ENCODE peak calls at places on chromosomes 12 and 14, in four cellular contexts. X is RWPE1, M is mammary epithelial cell, Q is osteocyte. B is an unnamed sample.

GRCh38 chr14:25516838-25517237 is 466.9 kb upstream of the STXBP6 start:
- DNase-seq in M (no peak), Q (no peak), X (no peak), B (no peak)

GRCh38 chr14:44616204-44616603 is 109.1 kb upstream of the FSCB start:
- DNase-seq in M (no peak), Q (no peak), X (no peak), B (no peak)

GRCh38 chr12:57092529-57092862 is 3.6 kb downstream of the NAB2 start:
- DNase-seq in Q (no peak), M (no peak), X (no peak), B (no peak)

GRCh38 chr14:57498035-57498434 is 4.4 kb upstream of the CCDC198 start:
- DNase-seq in Q (no peak), M (no peak), X (no peak), B (no peak)

GRCh38 chr14:75876526-75876925 is 105.3 kb downstream of the TGFB3 start:
- DNase-seq in X (no peak), M (peak; percentile 35), Q (no peak), B (no peak)

GRCh38 chr12:29043069-29043468 is 106.0 kb upstream of the FAR2 start:
- DNase-seq in M (no peak), Q (no peak), X (no peak), B (no peak)

GRCh38 chr12:70719672-70720420 is 82.6 kb upstream of the PTPRB start:
- DNase-seq in X (peak; percentile 28), M (peak; percentile 9), Q (no peak), B (no peak)

GRCh38 chr12:45560689-45561088 is 168.8 kb upstream of the ARID2 start:
- DNase-seq in Q (no peak), X (no peak), M (no peak), B (no peak)

GRCh38 chr12:106139422-106140141 is 828 bp upstream of the NUAK1 start:
- DNase-seq in X (peak; percentile 62), M (peak; percentile 66), Q (peak; percentile 94), B (peak; percentile 82)

GRCh38 chr14:58549358-58549757 is 88.4 kb upstream of the DACT1 start:
- DNase-seq in Q (no peak), X (no peak), M (peak; percentile 20), B (no peak)

GRCh38 chr12:102883204-102883799 is 33.7 kb downstream of the PAH start:
- DNase-seq in X (peak; percentile 40), Q (no peak), M (peak; percentile 16), B (peak; percentile 75)

GRCh38 chr12:119444462-119445044 is 110.0 kb downstream of the CCDC60 start:
- DNase-seq in X (peak; percentile 38), Q (no peak), M (peak; percentile 3), B (no peak)

GRCh38 chr12:60693019-60693626 is 1097.3 kb downstream of the SLC16A7 start:
- DNase-seq in X (no peak), M (peak; percentile 13), Q (no peak), B (no peak)

GRCh38 chr14:87430810-87431209 is 562.2 kb downstream of the GALC start:
- DNase-seq in Q (no peak), M (peak; percentile 87), X (peak; percentile 84), B (no peak)

GRCh38 chr12:25328082-25328712 is 77.5 kb upstream of the KRAS start:
- DNase-seq in X (peak; percentile 10), Q (no peak), M (peak; percentile 37), B (no peak)

GRCh38 chr12:50050410-50051280 is 6.8 kb upstream of the ASIC1 start:
- DNase-seq in Q (no peak), M (no peak), X (no peak), B (no peak)

GRCh38 chr12:119931402-119931801 is 54.3 kb upstream of the CIT start:
- DNase-seq in X (no peak), M (peak; percentile 24), Q (no peak), B (no peak)

GRCh38 chr12:100576311-100577036 is 3.0 kb downstream of the GAS2L3 start:
- DNase-seq in X (peak; percentile 69), Q (no peak), M (peak; percentile 86), B (no peak)

GRCh38 chr14:72540836-72541235 is 353.1 kb downstream of the DPF3 start:
- DNase-seq in Q (no peak), M (no peak), X (no peak), B (no peak)

GRCh38 chr14:20798318-20798717 is 4.3 kb downstream of the RNASE1 start:
- DNase-seq in Q (no peak), X (no peak), M (no peak), B (no peak)

GRCh38 chr12:100184549-100184948 is 16.1 kb upstream of the ACTR6 start:
- DNase-seq in Q (peak; percentile 25), M (no peak), X (no peak), B (no peak)

GRCh38 chr12:62530596-62530995 is 64.0 kb downstream of the MON2 start:
- DNase-seq in X (no peak), Q (no peak), M (no peak), B (no peak)

GRCh38 chr14:94548999-94549985 is 11.9 kb upstream of the SERPINA4 start:
- DNase-seq in Q (peak; percentile 90), M (peak; percentile 21), X (peak; percentile 58), B (peak; percentile 84)

GRCh38 chr12:66144796-66145754 is 14.5 kb upstream of the LLPH start:
- DNase-seq in X (peak; percentile 49), Q (no peak), M (peak; percentile 55), B (no peak)

GRCh38 chr12:42237052-42237852 is 796 bp downstream of the YAF2 start:
- DNase-seq in X (peak; percentile 50), M (peak; percentile 73), Q (peak; percentile 89), B (peak; percentile 79)
- TF ChIP-seq CTCF in X (peak; percentile 70), M (peak; percentile 34), Q (peak; percentile 61), B (peak; percentile 68)

DNA sequence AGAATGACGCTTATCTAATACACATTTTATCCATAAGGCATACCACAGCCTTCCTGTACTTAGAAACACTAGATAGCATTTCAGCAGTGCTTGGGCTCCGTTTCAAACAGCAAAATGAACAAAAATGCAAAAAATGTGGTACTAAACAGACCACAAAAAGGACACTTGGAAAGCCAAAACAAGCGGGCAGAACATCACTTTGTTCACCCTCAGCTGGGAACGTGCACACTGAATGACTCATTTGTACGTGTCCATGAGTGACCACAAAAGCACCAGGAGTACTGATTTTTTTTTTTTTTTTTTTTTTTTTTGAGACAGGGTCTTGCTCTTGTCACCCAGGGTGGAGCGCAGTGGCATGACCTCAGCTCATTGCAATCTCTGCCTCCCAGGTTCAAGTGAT is 8.9 kb upstream of the FOXN3 start:
- DNase-seq in M (peak; percentile 82), X (peak; percentile 64), Q (no peak), B (no peak)
- TF ChIP-seq CTCF in M (no peak), X (no peak), Q (no peak), B (no peak)

GRCh38 chr14:106522990-106523389 is 996.6 kb downstream of the TMEM121 start:
- DNase-seq in M (no peak), X (no peak), Q (no peak), B (no peak)

GRCh38 chr14:106513302-106513701 is 986.9 kb downstream of the TMEM121 start:
- DNase-seq in M (no peak), Q (no peak), X (no peak), B (no peak)

GRCh38 chr14:106518054-106518943 is 991.9 kb downstream of the TMEM121 start:
- DNase-seq in X (no peak), M (no peak), Q (no peak), B (no peak)
- TF ChIP-seq CTCF in X (no peak), M (no peak), Q (no peak), B (no peak)

GRCh38 chr12:12334710-12335040 is 15.4 kb downstream of the MANSC1 start:
- DNase-seq in Q (no peak), M (no peak), X (no peak), B (no peak)
- TF ChIP-seq CTCF in Q (no peak), M (no peak), X (peak; percentile 5), B (peak; percentile 37)

DNA sequence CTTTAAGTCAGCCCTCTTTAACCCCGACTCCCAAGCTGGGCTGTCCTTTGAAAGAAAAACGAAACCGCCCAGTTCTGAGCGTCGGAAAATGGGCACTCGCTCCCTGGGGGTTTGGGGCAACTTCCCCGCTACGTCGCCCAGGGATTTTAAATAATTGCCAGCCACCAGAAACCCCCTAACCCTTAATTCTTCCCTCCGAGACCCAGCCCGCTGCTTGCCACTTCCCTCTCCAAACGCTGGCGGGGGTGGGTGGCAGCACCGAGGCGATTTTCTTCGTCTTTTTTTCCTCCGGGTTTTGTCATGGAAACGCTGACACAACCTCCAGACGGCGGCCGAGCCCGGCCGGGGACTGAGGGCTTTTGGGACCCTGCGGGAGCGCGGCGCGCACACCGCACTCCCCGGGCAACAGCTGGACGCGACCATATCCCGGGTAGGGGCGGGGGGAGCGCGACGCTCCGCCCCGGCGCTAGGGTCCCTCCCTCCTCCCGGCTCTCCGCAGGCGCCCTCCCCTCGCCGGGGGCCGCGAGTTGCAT is at the start of gene CHST11:
- DNase-seq in Q (peak; percentile 95), X (peak; percentile 93), M (peak; percentile 82), B (peak; percentile 88)
- TF ChIP-seq CTCF in Q (peak; percentile 50), X (no peak), M (no peak), B (peak; percentile 64)

GRCh38 chr12:19915392-19916192 is 452.7 kb upstream of the PDE3A start:
- DNase-seq in X (no peak), Q (no peak), M (no peak), B (no peak)
- TF ChIP-seq CTCF in X (no peak), Q (peak; percentile 71), M (peak; percentile 53), B (peak; percentile 78)

GRCh38 chr14:48690349-48690748 is 895.8 kb downstream of the RPS29 start:
- DNase-seq in Q (no peak), M (no peak), X (no peak), B (no peak)
- TF ChIP-seq CTCF in Q (peak; percentile 18), M (no peak), X (no peak), B (peak; percentile 37)

GRCh38 chr12:59040043-59040442 is 119.7 kb upstream of the LRIG3 start:
- DNase-seq in X (no peak), Q (no peak), M (peak; percentile 28), B (no peak)
- TF ChIP-seq CTCF in X (no peak), Q (no peak), M (no peak), B (no peak)

GRCh38 chr14:73662439-73663056 is 17.8 kb downstream of the DNAL1 start:
- DNase-seq in M (peak; percentile 95), Q (no peak), X (peak; percentile 71), B (no peak)
- TF ChIP-seq CTCF in M (peak; percentile 48), Q (peak; percentile 43), X (peak; percentile 71), B (peak; percentile 43)

B was measured in type B pancreatic cell.